ENCODE peak calls at places on chromosomes 2 and 18, in seven cellular contexts. One of them, this sample, is unnamed.

GRCh38 chr2:120685403-120686297 is 50.0 kb upstream of the GLI2 start:
- DNase-seq in thyroid gland: no peak
- DNase-seq in transverse colon: no peak
- DNase-seq in H54: no peak
- DNase-seq in prostate gland: no peak
- DNase-seq in body of pancreas: no peak
- DNase-seq in uterus: no peak
- DNase-seq in this sample: no peak

GRCh38 chr2:183000846-183001245 is 37.4 kb downstream of the NCKAP1 start:
- DNase-seq in thyroid gland: peak; percentile 87
- DNase-seq in transverse colon: no peak
- DNase-seq in H54: no peak
- DNase-seq in prostate gland: no peak
- DNase-seq in body of pancreas: no peak
- DNase-seq in uterus: no peak
- DNase-seq in this sample: no peak

GRCh38 chr18:34600118-34600517 is 110.0 kb upstream of the DTNA start:
- DNase-seq in thyroid gland: no peak
- DNase-seq in transverse colon: no peak
- DNase-seq in H54: no peak
- DNase-seq in prostate gland: no peak
- DNase-seq in body of pancreas: no peak
- DNase-seq in uterus: no peak
- DNase-seq in this sample: no peak

GRCh38 chr2:41496908-41497307 is 550.9 kb upstream of the PKDCC start:
- DNase-seq in thyroid gland: no peak
- DNase-seq in transverse colon: no peak
- DNase-seq in H54: no peak
- DNase-seq in prostate gland: no peak
- DNase-seq in body of pancreas: no peak
- DNase-seq in uterus: no peak
- DNase-seq in this sample: no peak

GRCh38 chr18:3655637-3656050 is 205.7 kb downstream of the TGIF1 start:
- DNase-seq in thyroid gland: no peak
- DNase-seq in transverse colon: no peak
- DNase-seq in H54: no peak
- DNase-seq in prostate gland: no peak
- DNase-seq in body of pancreas: no peak
- DNase-seq in uterus: no peak
- DNase-seq in this sample: no peak

GRCh38 chr2:230968921-230969672 is 26.8 kb upstream of the SPATA3 start:
- DNase-seq in thyroid gland: no peak
- DNase-seq in transverse colon: no peak
- DNase-seq in H54: no peak
- DNase-seq in prostate gland: no peak
- DNase-seq in body of pancreas: no peak
- DNase-seq in uterus: no peak
- DNase-seq in this sample: no peak

GRCh38 chr18:12008181-12008767 is 27.0 kb downstream of the IMPA2 start:
- DNase-seq in thyroid gland: no peak
- DNase-seq in transverse colon: peak; percentile 72
- DNase-seq in H54: no peak
- DNase-seq in prostate gland: no peak
- DNase-seq in body of pancreas: peak; percentile 78
- DNase-seq in uterus: no peak
- DNase-seq in this sample: no peak

GRCh38 chr18:79615091-79615490 is 64.5 kb upstream of the CTDP1 start:
- DNase-seq in thyroid gland: no peak
- DNase-seq in transverse colon: no peak
- DNase-seq in H54: no peak
- DNase-seq in prostate gland: no peak
- DNase-seq in body of pancreas: no peak
- DNase-seq in uterus: peak; percentile 2
- DNase-seq in this sample: peak; percentile 3

GRCh38 chr2:217926801-217927200 is 76.0 kb downstream of the TNS1 start:
- DNase-seq in thyroid gland: no peak
- DNase-seq in transverse colon: no peak
- DNase-seq in H54: no peak
- DNase-seq in prostate gland: no peak
- DNase-seq in body of pancreas: no peak
- DNase-seq in uterus: no peak
- DNase-seq in this sample: no peak

GRCh38 chr2:217929294-217929671 is 73.5 kb downstream of the TNS1 start:
- DNase-seq in thyroid gland: peak; percentile 74
- DNase-seq in transverse colon: no peak
- DNase-seq in H54: no peak
- DNase-seq in prostate gland: no peak
- DNase-seq in body of pancreas: no peak
- DNase-seq in uterus: no peak
- DNase-seq in this sample: no peak

GRCh38 chr2:217927601-217928323 is 75.0 kb downstream of the TNS1 start:
- DNase-seq in thyroid gland: peak; percentile 49
- DNase-seq in transverse colon: no peak
- DNase-seq in H54: no peak
- DNase-seq in prostate gland: no peak
- DNase-seq in body of pancreas: no peak
- DNase-seq in uterus: no peak
- DNase-seq in this sample: peak; percentile 40

GRCh38 chr2:217929757-217930707 is 72.8 kb downstream of the TNS1 start:
- DNase-seq in thyroid gland: peak; percentile 60
- DNase-seq in transverse colon: peak; percentile 54
- DNase-seq in H54: no peak
- DNase-seq in prostate gland: peak; percentile 77
- DNase-seq in body of pancreas: peak; percentile 68
- DNase-seq in uterus: peak; percentile 82
- DNase-seq in this sample: no peak

DNA sequence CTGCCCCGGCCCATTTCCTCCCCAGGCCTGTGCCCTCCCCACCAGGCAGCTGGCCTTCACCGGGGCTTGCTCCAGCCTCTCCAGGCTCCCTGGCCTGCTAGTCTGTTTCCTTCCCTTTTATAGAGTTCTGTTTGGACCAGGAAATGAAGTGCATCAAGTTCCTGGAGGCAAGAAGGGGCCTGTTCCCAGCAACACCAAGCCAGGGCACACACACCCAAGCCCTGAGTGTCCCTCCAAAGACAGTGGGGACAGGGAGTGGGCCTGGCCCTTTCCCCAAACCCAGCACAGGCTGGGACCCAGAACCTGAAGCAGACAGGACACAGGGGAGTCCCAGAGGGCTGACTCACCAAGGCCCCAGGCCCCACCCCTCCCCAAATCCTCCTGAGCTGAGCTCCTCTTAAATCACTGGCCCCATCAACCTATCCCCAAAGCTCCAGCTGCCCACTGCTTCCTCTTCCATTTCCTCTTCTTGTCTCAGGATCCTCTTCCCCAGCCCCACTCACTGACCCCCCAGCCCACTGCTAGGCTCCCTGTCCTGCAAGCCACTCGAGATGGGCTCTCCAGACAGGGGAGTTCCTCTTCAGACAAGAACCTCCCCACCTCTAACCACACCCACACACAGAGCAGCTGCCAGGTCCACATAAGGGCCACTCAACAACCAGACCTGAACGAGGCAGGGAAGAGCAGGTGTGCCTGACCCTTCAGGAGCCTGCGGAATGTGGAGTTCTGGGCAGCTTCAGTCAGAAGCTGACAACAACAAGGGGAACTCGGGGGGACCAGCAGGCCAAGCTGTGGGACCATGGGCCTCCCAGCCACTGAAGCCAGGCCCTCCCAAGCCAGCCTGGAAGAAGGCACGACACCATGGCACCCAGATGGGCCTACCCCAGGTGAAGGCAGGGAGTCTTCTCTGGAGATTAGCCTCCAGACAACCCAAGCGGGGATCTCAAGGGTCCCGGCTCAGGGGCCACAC is 74.2 kb downstream of the TNS1 start:
- DNase-seq in thyroid gland: peak; percentile 97
- DNase-seq in transverse colon: no peak
- DNase-seq in H54: no peak
- DNase-seq in prostate gland: peak; percentile 72
- DNase-seq in body of pancreas: no peak
- DNase-seq in uterus: no peak
- DNase-seq in this sample: peak; percentile 71
- TF ChIP-seq POLR2A in thyroid gland: peak; percentile 77
- TF ChIP-seq POLR2A in transverse colon: no peak
- TF ChIP-seq POLR2A in H54: no peak
- TF ChIP-seq POLR2A in prostate gland: peak; percentile 80
- TF ChIP-seq POLR2A in body of pancreas: no peak
- TF ChIP-seq POLR2A in uterus: peak; percentile 31
- TF ChIP-seq POLR2A in this sample: peak; percentile 31

GRCh38 chr18:28177828-28178635 is 1.1 kb upstream of the CDH2 start:
- DNase-seq in thyroid gland: peak; percentile 33
- DNase-seq in transverse colon: no peak
- DNase-seq in H54: peak; percentile 55
- DNase-seq in prostate gland: peak; percentile 10
- DNase-seq in body of pancreas: no peak
- DNase-seq in uterus: peak; percentile 20
- DNase-seq in this sample: peak; percentile 73

GRCh38 chr18:28175930-28176673 is 828 bp downstream of the CDH2 start:
- DNase-seq in thyroid gland: peak; percentile 11
- DNase-seq in transverse colon: no peak
- DNase-seq in H54: peak; percentile 9
- DNase-seq in prostate gland: no peak
- DNase-seq in body of pancreas: no peak
- DNase-seq in uterus: no peak
- DNase-seq in this sample: no peak

GRCh38 chr18:28178720-28179119 is 1.8 kb upstream of the CDH2 start:
- DNase-seq in thyroid gland: peak; percentile 4
- DNase-seq in transverse colon: no peak
- DNase-seq in H54: no peak
- DNase-seq in prostate gland: no peak
- DNase-seq in body of pancreas: no peak
- DNase-seq in uterus: no peak
- DNase-seq in this sample: no peak

GRCh38 chr18:28176674-28176932 is 327 bp downstream of the CDH2 start:
- DNase-seq in thyroid gland: no peak
- DNase-seq in transverse colon: no peak
- DNase-seq in H54: no peak
- DNase-seq in prostate gland: no peak
- DNase-seq in body of pancreas: no peak
- DNase-seq in uterus: no peak
- DNase-seq in this sample: no peak

GRCh38 chr18:28176933-28177827 is at the start of gene CDH2:
- DNase-seq in thyroid gland: peak; percentile 34
- DNase-seq in transverse colon: no peak
- DNase-seq in H54: peak; percentile 60
- DNase-seq in prostate gland: no peak
- DNase-seq in body of pancreas: no peak
- DNase-seq in uterus: peak; percentile 20
- DNase-seq in this sample: peak; percentile 83
- TF ChIP-seq POLR2A in thyroid gland: no peak
- TF ChIP-seq POLR2A in transverse colon: no peak
- TF ChIP-seq POLR2A in H54: peak; percentile 67
- TF ChIP-seq POLR2A in prostate gland: no peak
- TF ChIP-seq POLR2A in body of pancreas: no peak
- TF ChIP-seq POLR2A in uterus: no peak
- TF ChIP-seq POLR2A in this sample: peak; percentile 76

DNA sequence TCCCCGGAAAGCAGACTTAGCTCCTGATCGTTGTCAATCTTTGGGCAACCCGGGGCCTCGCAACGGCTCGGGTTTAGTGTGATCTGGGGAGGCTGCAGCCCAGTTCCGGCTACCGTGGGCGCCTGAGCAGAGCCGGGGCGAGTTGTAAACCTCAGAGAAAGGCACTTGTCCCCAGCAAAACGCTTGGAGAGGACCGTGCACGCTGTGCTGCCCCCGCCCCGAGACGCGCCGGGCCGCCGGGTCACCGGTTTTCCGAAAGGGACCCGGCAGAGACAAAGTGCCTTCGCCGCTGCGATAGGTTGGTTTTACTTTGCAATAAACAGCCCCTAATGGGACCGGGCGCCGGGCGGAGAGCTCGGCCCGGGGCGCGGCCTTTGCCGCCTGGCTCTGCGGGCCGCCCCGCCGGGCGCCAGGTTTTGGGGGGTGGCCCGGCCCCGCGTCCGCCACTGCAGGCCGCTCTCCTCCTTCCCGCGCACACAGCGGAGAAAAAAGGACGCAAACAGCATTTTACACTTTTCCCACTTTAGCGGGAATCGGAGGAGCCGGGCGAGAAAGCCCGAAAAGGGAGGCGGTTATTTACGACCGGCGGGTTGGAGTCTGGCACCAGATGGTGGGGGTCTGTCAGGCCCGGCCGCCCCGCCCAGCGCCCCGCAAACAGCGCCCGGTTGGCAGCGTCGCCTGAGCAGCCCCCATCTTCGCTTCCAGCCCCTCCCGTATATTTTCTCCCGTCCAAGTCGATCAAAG is 136.0 kb downstream of the INSIG2 start:
- DNase-seq in thyroid gland: peak; percentile 7
- DNase-seq in transverse colon: peak; percentile 27
- DNase-seq in H54: no peak
- DNase-seq in prostate gland: no peak
- DNase-seq in body of pancreas: peak; percentile 14
- DNase-seq in uterus: no peak
- DNase-seq in this sample: no peak
- TF ChIP-seq POLR2A in thyroid gland: no peak
- TF ChIP-seq POLR2A in transverse colon: no peak
- TF ChIP-seq POLR2A in H54: no peak
- TF ChIP-seq POLR2A in prostate gland: no peak
- TF ChIP-seq POLR2A in body of pancreas: no peak
- TF ChIP-seq POLR2A in uterus: no peak
- TF ChIP-seq POLR2A in this sample: no peak

DNA sequence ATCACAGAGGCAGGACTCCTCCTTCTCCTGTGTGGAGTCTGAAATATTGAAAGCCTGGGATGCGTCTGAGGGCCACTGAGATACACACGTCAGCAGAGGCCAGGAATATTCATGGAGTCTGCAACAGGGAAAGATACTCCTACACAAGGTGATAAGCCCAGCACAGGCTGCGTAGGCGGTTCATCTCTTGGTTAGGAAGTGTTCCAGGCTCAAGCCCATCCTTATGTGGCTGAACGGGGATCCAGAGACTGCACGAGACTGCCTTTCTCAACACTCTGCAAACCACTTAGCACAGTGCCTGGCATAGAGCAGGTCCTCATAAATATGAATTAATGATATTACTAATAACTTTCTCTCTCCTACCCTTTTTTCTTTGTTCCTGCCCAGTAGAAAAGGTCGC is 29.2 kb upstream of the AGPS start:
- DNase-seq in thyroid gland: no peak
- DNase-seq in transverse colon: no peak
- DNase-seq in H54: no peak
- DNase-seq in prostate gland: no peak
- DNase-seq in body of pancreas: no peak
- DNase-seq in uterus: peak; percentile 60
- DNase-seq in this sample: no peak
- TF ChIP-seq POLR2A in thyroid gland: no peak
- TF ChIP-seq POLR2A in transverse colon: no peak
- TF ChIP-seq POLR2A in H54: no peak
- TF ChIP-seq POLR2A in prostate gland: no peak
- TF ChIP-seq POLR2A in body of pancreas: no peak
- TF ChIP-seq POLR2A in uterus: no peak
- TF ChIP-seq POLR2A in this sample: no peak

GRCh38 chr2:237572021-237572741 is 5.8 kb downstream of the PRLH start:
- DNase-seq in thyroid gland: peak; percentile 94
- DNase-seq in transverse colon: peak; percentile 92
- DNase-seq in H54: peak; percentile 98
- DNase-seq in prostate gland: peak; percentile 88
- DNase-seq in body of pancreas: peak; percentile 88
- DNase-seq in uterus: peak; percentile 92
- DNase-seq in this sample: peak; percentile 94
- TF ChIP-seq POLR2A in thyroid gland: peak; percentile 18
- TF ChIP-seq POLR2A in transverse colon: no peak
- TF ChIP-seq POLR2A in H54: no peak
- TF ChIP-seq POLR2A in prostate gland: no peak
- TF ChIP-seq POLR2A in body of pancreas: no peak
- TF ChIP-seq POLR2A in uterus: no peak
- TF ChIP-seq POLR2A in this sample: no peak

GRCh38 chr2:150483532-150483931 is 3.9 kb downstream of the RND3 start:
- DNase-seq in thyroid gland: no peak
- DNase-seq in transverse colon: no peak
- DNase-seq in H54: no peak
- DNase-seq in prostate gland: no peak
- DNase-seq in body of pancreas: no peak
- DNase-seq in uterus: no peak
- DNase-seq in this sample: no peak
- TF ChIP-seq POLR2A in thyroid gland: no peak
- TF ChIP-seq POLR2A in transverse colon: no peak
- TF ChIP-seq POLR2A in H54: no peak
- TF ChIP-seq POLR2A in prostate gland: no peak
- TF ChIP-seq POLR2A in body of pancreas: no peak
- TF ChIP-seq POLR2A in uterus: no peak
- TF ChIP-seq POLR2A in this sample: no peak